ENCODE peak calls at places on chromosomes 12 and 14, in seven cellular contexts. L is left kidney, D is neural crest cell, F is M059J, T is hippocampal formation, Z is GM12865, W is T1000. P is an unnamed sample.

GRCh38 chr12:12319501-12320322 is 30.3 kb downstream of the MANSC1 start:
- DNase-seq in L (peak), D (no peak), F (peak), T (no peak), Z (no peak), W (no peak), P (peak)

GRCh38 chr12:51392556-51393237 is 1.5 kb upstream of the GALNT6 start:
- DNase-seq in L (peak), D (no peak), F (no peak), T (no peak), Z (peak), W (no peak), P (peak)

GRCh38 chr14:34003691-34004090 is 52.8 kb upstream of the EGLN3 start:
- DNase-seq in L (no peak), D (no peak), F (no peak), T (no peak), Z (no peak), W (no peak), P (no peak)

GRCh38 chr12:79706156-79706555 is 15.4 kb upstream of the PAWR start:
- DNase-seq in L (no peak), D (no peak), F (peak), T (no peak), Z (no peak), W (no peak), P (no peak)

GRCh38 chr12:102023343-102023930 is 38.4 kb downstream of the WASHC3 start:
- DNase-seq in L (no peak), D (no peak), F (peak), T (no peak), Z (no peak), W (no peak), P (peak)

GRCh38 chr12:67434653-67435375 is 165.7 kb downstream of the CAND1 start:
- DNase-seq in L (no peak), D (no peak), F (peak), T (no peak), Z (no peak), W (peak), P (peak)

GRCh38 chr12:11433664-11434063 is 38.3 kb upstream of the PRB2 start:
- DNase-seq in L (no peak), D (no peak), F (no peak), T (no peak), Z (no peak), W (no peak), P (no peak)

GRCh38 chr12:32400114-32400672 is 835 bp downstream of the FGD4 start:
- DNase-seq in L (peak), D (no peak), F (peak), T (no peak), Z (no peak), W (no peak), P (peak)

GRCh38 chr14:20383032-20383431 is 30.3 kb downstream of the TEP1 start:
- DNase-seq in L (no peak), D (no peak), F (no peak), T (no peak), Z (no peak), W (no peak), P (no peak)

GRCh38 chr12:53739285-53740129 is 12.3 kb upstream of the CALCOCO1 start:
- DNase-seq in L (peak), D (no peak), F (no peak), T (no peak), Z (no peak), W (no peak), P (no peak)

GRCh38 chr14:103623883-103624482 is 5.0 kb upstream of the KLC1 start:
- DNase-seq in L (peak), D (no peak), F (no peak), T (no peak), Z (peak), W (no peak), P (no peak)

GRCh38 chr12:88552672-88553079 is 27.6 kb downstream of the KITLG start:
- DNase-seq in L (no peak), D (no peak), F (peak), T (no peak), Z (no peak), W (no peak), P (peak)

GRCh38 chr12:3789838-3790237 is 36.9 kb upstream of the CRACR2A start:
- DNase-seq in L (no peak), D (no peak), F (no peak), T (no peak), Z (no peak), W (no peak), P (no peak)

GRCh38 chr14:92586966-92587365 is 73.4 kb downstream of the RIN3 start:
- DNase-seq in L (no peak), D (no peak), F (no peak), T (no peak), Z (no peak), W (no peak), P (no peak)

GRCh38 chr12:52798671-52799497 is 3.0 kb upstream of the KRT3 start:
- DNase-seq in L (no peak), D (no peak), F (peak), T (no peak), Z (no peak), W (no peak), P (peak)

GRCh38 chr14:22900088-22900799 is 17.2 kb downstream of the REM2 start:
- DNase-seq in L (peak), D (peak), F (peak), T (no peak), Z (peak), W (peak), P (peak)

GRCh38 chr12:94762259-94762942 is 112.0 kb upstream of the TMCC3 start:
- DNase-seq in L (no peak), D (no peak), F (no peak), T (no peak), Z (peak), W (no peak), P (no peak)

GRCh38 chr12:116133149-116133548 is 144.3 kb downstream of the MED13L start:
- DNase-seq in L (no peak), D (no peak), F (no peak), T (no peak), Z (no peak), W (no peak), P (no peak)

GRCh38 chr12:49348781-49349180 is 2.1 kb downstream of the DNAJC22 start:
- DNase-seq in L (no peak), D (no peak), F (no peak), T (no peak), Z (no peak), W (no peak), P (no peak)

GRCh38 chr14:68651652-68652432 is 141.0 kb downstream of the ZFP36L1 start:
- DNase-seq in L (no peak), D (no peak), F (no peak), T (no peak), Z (no peak), W (no peak), P (no peak)

GRCh38 chr12:108446766-108447165 is 68.3 kb upstream of the FICD start:
- DNase-seq in L (peak), D (no peak), F (peak), T (no peak), Z (peak), W (no peak), P (no peak)

GRCh38 chr12:113149361-113150150 is at the start of gene CFAP73:
- DNase-seq in L (peak), D (peak), F (peak), T (peak), Z (no peak), W (peak), P (peak)

GRCh38 chr12:48965447-48965846 is 6.1 kb downstream of the WNT10B start:
- DNase-seq in L (peak), D (no peak), F (peak), T (no peak), Z (no peak), W (no peak), P (no peak)

GRCh38 chr12:98772818-98773217 is 127.7 kb downstream of the APAF1 start:
- DNase-seq in L (no peak), D (no peak), F (no peak), T (no peak), Z (no peak), W (no peak), P (no peak)

P was measured in astrocyte of the hippocampus.